ENCODE peak calls at places on chromosomes 3 and 15, in four cellular contexts. W, E, O and C are unnamed samples.
A peak's percentile ranks its signal among the peaks of the same experiment; 100 is the strongest.

GRCh38 chr3:46881819-46882376 is 4.4 kb downstream of the PTH1R start:
- DNase-seq in O (no peak), E (peak; percentile 25), W (no peak), C (peak; percentile 26)

GRCh38 chr15:62165029-62165792 is at the start of gene C2CD4B:
- DNase-seq in O (peak; percentile 31), W (peak; percentile 82), E (peak; percentile 8), C (no peak)

GRCh38 chr3:117622130-117622841 is 912.7 kb downstream of the TUSC7 start:
- DNase-seq in O (no peak), W (no peak), E (peak; percentile 82), C (peak; percentile 28)

GRCh38 chr3:170154084-170154483 is 27.4 kb downstream of the PHC3 start:
- DNase-seq in W (no peak), E (no peak), O (no peak), C (no peak)

GRCh38 chr3:172217877-172218276 is 178.5 kb downstream of the FNDC3B start:
- DNase-seq in W (no peak), O (no peak), E (no peak), C (no peak)

GRCh38 chr15:92112180-92112579 is 258.7 kb downstream of the SLCO3A1 start:
- DNase-seq in E (no peak), W (no peak), O (no peak), C (no peak)

GRCh38 chr3:54053201-54053600 is 69.2 kb upstream of the CACNA2D3 start:
- DNase-seq in W (no peak), E (no peak), O (no peak), C (no peak)

GRCh38 chr15:40346579-40347558 is 4.0 kb upstream of the PHGR1 start:
- DNase-seq in W (no peak), E (no peak), O (no peak), C (no peak)

GRCh38 chr15:42140383-42141070 is 15.9 kb downstream of the PLA2G4F start:
- DNase-seq in O (no peak), W (no peak), E (no peak), C (no peak)

GRCh38 chr3:11535207-11535960 is 108.3 kb downstream of the VGLL4 start:
- DNase-seq in O (no peak), E (no peak), W (no peak), C (no peak)

GRCh38 chr3:37556789-37557301 is 304.8 kb upstream of the CTDSPL start:
- DNase-seq in E (no peak), O (no peak), W (no peak), C (peak; percentile 5)

GRCh38 chr3:37564518-37564917 is 297.2 kb upstream of the CTDSPL start:
- DNase-seq in O (no peak), W (no peak), E (no peak), C (no peak)

GRCh38 chr3:37554364-37554763 is 307.3 kb upstream of the CTDSPL start:
- DNase-seq in E (no peak), O (no peak), W (peak; percentile 67), C (no peak)

GRCh38 chr3:37559461-37559860 is 302.2 kb upstream of the CTDSPL start:
- DNase-seq in W (no peak), O (peak; percentile 12), E (no peak), C (peak; percentile 14)

GRCh38 chr3:37558580-37558979 is 303.1 kb upstream of the CTDSPL start:
- DNase-seq in W (no peak), E (no peak), O (no peak), C (no peak)
- H2BK12ac ChIP-seq in W (no peak overlapping the region), E (no peak overlapping the region), O (no peak overlapping the region), C (no peak overlapping the region)

GRCh38 chr3:138933068-138933668 is 13.8 kb downstream of the FOXL2 start:
- DNase-seq in E (no peak), O (no peak), W (no peak), C (no peak)

GRCh38 chr3:138936763-138937689 is 9.9 kb downstream of the FOXL2 start:
- DNase-seq in O (no peak), E (no peak), W (no peak), C (no peak)

GRCh38 chr3:138935505-138935863 is 11.5 kb downstream of the FOXL2 start:
- DNase-seq in E (no peak), O (no peak), W (no peak), C (no peak)

GRCh38 chr3:138935864-138936762 is 10.8 kb downstream of the FOXL2 start:
- DNase-seq in O (peak; percentile 72), W (peak; percentile 89), E (peak; percentile 49), C (no peak)

DNA sequence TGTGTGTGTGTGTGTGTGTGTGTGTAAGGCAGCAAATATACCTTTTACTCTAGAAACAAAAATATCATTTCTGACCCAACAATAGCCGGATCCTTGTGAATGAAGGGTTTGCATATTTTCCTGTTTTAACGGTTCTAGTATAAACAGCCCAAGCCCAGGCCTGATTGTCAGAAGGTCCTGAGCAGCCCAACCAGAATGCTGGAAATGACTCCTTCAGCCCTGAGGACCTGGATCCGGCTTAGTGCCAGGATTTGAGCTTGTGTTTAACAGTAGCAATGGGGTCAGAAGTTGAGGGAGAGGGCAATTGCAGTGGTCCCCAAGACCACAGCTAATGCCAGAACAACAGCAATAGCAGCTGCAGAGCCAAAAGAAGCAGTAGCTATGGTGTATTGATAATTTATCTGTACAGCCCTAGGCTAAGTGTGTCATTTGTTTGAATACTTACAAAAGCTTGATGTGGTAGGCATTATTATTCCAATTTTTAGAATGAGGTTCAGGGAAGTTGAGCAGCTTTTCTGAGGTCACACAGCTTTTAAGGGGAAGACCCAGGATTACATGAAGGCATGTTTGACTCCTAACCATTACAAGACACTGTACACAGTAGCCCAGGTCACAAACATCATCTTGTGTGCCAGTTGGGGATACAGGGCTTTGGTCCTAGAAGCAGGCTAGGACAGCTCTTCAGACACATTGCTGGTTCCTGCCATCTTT is 12.8 kb downstream of the FOXL2 start:
- DNase-seq in W (no peak), E (no peak), O (no peak), C (no peak)
- H2BK12ac ChIP-seq in W (peak overlapping the region; percentile 17), E (no peak overlapping the region), O (no peak overlapping the region), C (no peak overlapping the region)

DNA sequence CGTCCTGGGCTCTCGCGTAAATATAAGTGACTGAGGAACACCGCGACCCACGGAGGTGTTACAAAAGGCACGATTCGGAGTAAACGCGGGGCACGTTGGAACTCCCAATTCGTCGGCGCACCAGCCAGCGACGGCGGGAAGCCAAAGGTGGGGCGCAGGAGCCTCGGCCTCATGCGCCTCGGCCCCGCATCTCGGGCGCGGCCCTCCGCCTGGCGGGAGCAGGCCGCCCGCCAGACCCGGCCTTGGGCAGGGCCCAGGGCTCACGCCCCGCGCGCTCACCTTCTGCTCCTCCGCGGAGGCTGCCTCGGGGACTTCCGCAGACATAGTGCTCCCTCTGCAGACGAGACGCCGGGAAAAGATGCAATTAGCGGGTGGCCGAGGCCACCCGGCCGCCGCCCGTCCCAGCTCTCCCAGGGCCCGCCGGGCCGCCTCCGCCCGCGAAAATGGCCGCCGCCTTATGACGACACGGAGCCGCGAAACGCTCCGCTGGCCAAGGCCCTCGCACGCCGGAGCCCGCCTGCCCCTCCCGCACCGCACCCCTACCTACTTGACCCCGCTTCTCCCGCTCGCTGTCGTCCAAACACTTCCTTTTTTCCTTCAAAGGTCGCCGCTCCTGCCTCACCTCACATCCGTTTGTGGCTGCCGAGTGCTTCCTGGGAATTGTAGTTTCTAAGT is at the start of gene ARPP19:
- DNase-seq in E (peak; percentile 89), W (peak; percentile 97), O (peak; percentile 90), C (peak; percentile 67)
- H2BK12ac ChIP-seq in E (no peak within 1 kb of the TSS), W (no peak within 1 kb of the TSS), O (no peak within 1 kb of the TSS), C (no peak within 1 kb of the TSS)

GRCh38 chr3:183493296-183494045 is 62.0 kb downstream of the KLHL6 start:
- DNase-seq in W (peak; percentile 5), E (no peak), O (no peak), C (no peak)

GRCh38 chr3:183490653-183491052 is 62.2 kb upstream of the MCF2L2 start:
- DNase-seq in W (peak; percentile 41), E (no peak), O (no peak), C (no peak)

GRCh38 chr3:183491109-183491922 is 62.9 kb upstream of the MCF2L2 start:
- DNase-seq in E (no peak), O (no peak), W (peak; percentile 22), C (peak; percentile 17)

GRCh38 chr3:183492849-183493179 is 62.7 kb downstream of the KLHL6 start:
- DNase-seq in W (no peak), E (no peak), O (no peak), C (peak; percentile 68)

DNA sequence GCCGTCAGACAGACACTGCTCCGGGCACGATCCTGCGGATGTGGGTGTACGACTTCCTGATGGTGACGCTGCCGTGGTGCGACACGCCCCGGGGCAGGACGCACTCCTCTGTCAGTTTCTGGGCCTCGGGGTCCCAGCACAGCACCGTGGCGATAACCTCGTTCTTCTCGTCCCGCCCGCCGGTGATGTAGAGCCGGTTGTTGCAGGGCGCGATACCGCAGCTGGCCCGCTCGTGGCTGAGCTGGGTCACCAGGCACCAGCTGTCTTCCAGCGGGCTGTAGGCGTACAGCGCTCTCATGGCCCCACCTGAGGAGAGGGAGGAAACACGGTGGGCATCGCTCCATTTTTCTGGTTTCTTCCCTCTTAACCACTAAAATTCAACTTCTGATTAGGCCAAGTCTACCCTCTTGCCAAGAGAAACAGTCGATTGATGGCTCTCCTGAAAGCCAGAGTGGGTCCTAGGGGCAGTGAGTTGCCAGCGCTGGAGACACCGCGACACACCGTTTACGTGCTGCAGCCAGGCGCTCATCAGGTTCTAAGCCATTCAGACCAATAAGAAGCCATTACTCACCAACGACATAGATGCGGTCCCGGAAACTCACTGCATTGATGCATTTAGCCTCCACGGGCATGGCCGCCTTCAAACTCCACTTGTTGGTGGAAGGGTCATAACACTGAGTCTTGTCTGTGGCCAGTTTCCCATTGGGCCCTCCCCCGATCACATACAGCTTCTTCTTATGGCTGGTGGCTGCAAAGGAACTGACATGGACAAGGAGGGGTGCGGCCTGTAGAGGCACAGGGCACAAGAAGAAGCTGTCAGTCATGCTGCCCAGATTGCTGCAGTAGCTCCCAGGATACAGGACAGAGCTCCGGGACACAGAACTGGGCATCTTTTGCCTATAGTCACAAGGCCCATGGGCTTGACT is 63.3 kb downstream of the KLHL6 start:
- DNase-seq in W (peak; percentile 31), O (no peak), E (no peak), C (no peak)
- H2BK12ac ChIP-seq in W (no peak overlapping the region), O (no peak overlapping the region), E (no peak overlapping the region), C (no peak overlapping the region)

GRCh38 chr3:6806991-6807390 is 53.9 kb upstream of the GRM7 start:
- DNase-seq in W (no peak), O (no peak), E (no peak), C (no peak)

GRCh38 chr3:6803652-6804051 is 57.3 kb upstream of the GRM7 start:
- DNase-seq in O (no peak), W (no peak), E (no peak), C (no peak)

GRCh38 chr3:6809349-6809748 is 51.6 kb upstream of the GRM7 start:
- DNase-seq in W (no peak), E (no peak), O (no peak), C (no peak)

GRCh38 chr3:6807967-6808588 is 52.8 kb upstream of the GRM7 start:
- DNase-seq in E (no peak), W (no peak), O (no peak), C (no peak)

GRCh38 chr3:6805236-6805635 is 55.7 kb upstream of the GRM7 start:
- DNase-seq in W (no peak), E (no peak), O (no peak), C (peak; percentile 47)
- H2BK12ac ChIP-seq in W (no peak overlapping the region), E (no peak overlapping the region), O (no peak overlapping the region), C (no peak overlapping the region)

DNA sequence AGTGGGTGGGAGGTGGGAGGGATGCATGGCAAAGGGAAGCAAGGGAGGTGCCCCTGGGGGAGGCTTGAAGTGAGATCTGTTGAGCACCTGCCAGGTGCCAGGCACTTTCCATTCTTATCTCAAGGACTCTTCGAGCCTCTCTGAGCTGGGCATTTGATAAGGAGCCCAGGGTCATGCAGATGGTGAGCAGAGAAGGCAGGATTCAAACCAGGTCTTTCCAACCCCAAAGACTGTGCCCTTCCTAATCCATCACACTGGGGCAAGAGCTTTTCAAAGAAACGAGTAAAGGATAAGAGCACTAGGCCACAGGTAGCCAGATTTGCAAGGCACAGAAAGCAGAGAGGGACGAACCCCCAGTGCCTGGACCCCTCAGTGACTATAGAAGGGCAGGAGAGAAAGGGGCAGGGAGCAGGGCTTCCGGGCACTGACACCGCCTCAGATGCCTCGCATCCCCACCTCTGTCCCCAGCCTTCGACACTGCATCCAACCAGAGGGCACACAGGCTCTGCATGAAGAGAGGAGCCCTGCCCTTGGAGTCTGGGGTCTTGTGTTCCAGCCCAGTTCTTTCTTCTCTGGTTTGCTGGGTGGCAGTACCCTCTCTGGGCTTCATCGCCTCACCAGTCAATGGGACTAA is 21.0 kb downstream of the IGDCC4 start:
- DNase-seq in W (no peak), E (no peak), O (no peak), C (no peak)
- H2BK12ac ChIP-seq in W (no peak overlapping the region), E (no peak overlapping the region), O (no peak overlapping the region), C (no peak overlapping the region)